ENCODE peak calls at places on chromosome 10, in nine cellular contexts. D is activated T-cell treated with anti-CD3 and anti-CD28 coated beads for 1 hour; B is GM04503; U is stromal cell of bone marrow; P is CD8-positive, alpha-beta T cell; N is Calu3; K is glomerular endothelial cell; Z is lung; E is RCC 7860. W is an unnamed sample.

GRCh38 chr10:121375201-121375600 is 223.0 kb downstream of the FGFR2 start:
- DNase-seq in D (no peak), B (no peak), U (no peak), P (no peak), N (no peak), K (no peak), Z (no peak), E (no peak), W (no peak)

GRCh38 chr10:71667374-71667750 is 52.2 kb downstream of the C10orf105 start:
- DNase-seq in D (no peak), B (no peak), U (no peak), P (no peak), N (no peak), K (no peak), Z (no peak), E (no peak), W (no peak)

GRCh38 chr10:110358278-110358677 is 53.6 kb upstream of the SMNDC1 start:
- DNase-seq in D (no peak), B (no peak), U (no peak), P (no peak), N (no peak), K (no peak), Z (no peak), E (no peak), W (no peak)

GRCh38 chr10:77798940-77799339 is 127.6 kb downstream of the DLG5 start:
- DNase-seq in D (no peak), B (no peak), U (peak), P (no peak), N (no peak), K (no peak), Z (no peak), E (no peak), W (no peak)

GRCh38 chr10:128539784-128540759 is 413.8 kb upstream of the MKI67 start:
- DNase-seq in D (no peak), B (no peak), U (no peak), P (no peak), N (no peak), K (no peak), Z (no peak), E (no peak), W (no peak)

GRCh38 chr10:30591249-30591670 is 38.3 kb downstream of the LYZL2 start:
- DNase-seq in D (peak), B (no peak), U (peak), P (no peak), N (peak), K (no peak), Z (no peak), E (peak), W (no peak)

GRCh38 chr10:12322583-12323131 is 26.7 kb upstream of the CAMK1D start:
- DNase-seq in D (no peak), B (no peak), U (no peak), P (no peak), N (no peak), K (no peak), Z (no peak), E (no peak), W (no peak)

GRCh38 chr10:108167766-108168165 is 1003.3 kb upstream of the SORCS1 start:
- DNase-seq in D (no peak), B (no peak), U (no peak), P (no peak), N (no peak), K (no peak), Z (no peak), E (no peak), W (no peak)

GRCh38 chr10:804787-805634 is 115.5 kb upstream of the DIP2C start:
- DNase-seq in D (no peak), B (no peak), U (no peak), P (no peak), N (no peak), K (no peak), Z (no peak), E (no peak), W (no peak)

GRCh38 chr10:104246981-104247380 is 7.7 kb upstream of the GSTO1 start:
- DNase-seq in D (no peak), B (peak), U (peak), P (no peak), N (no peak), K (no peak), Z (no peak), E (no peak), W (no peak)

GRCh38 chr10:3571310-3571825 is 213.6 kb downstream of the KLF6 start:
- DNase-seq in D (no peak), B (no peak), U (no peak), P (no peak), N (no peak), K (no peak), Z (no peak), E (no peak), W (no peak)

GRCh38 chr10:14153570-14154055 is 177.1 kb downstream of the FRMD4A start:
- DNase-seq in D (no peak), B (no peak), U (no peak), P (no peak), N (no peak), K (peak), Z (no peak), E (no peak), W (no peak)

GRCh38 chr10:124378817-124379510 is 39.8 kb downstream of the OAT start:
- DNase-seq in D (no peak), B (no peak), U (no peak), P (no peak), N (peak), K (no peak), Z (peak), E (peak), W (no peak)

GRCh38 chr10:71769279-71769823 is 4.0 kb downstream of the VSIR start:
- DNase-seq in D (no peak), B (no peak), U (no peak), P (no peak), N (no peak), K (peak), Z (no peak), E (no peak), W (no peak)